ENCODE peak calls at places on chromosome 15, in ten cellular contexts. One of them, this sample, is unnamed.

GRCh38 chr15:90837052-90837621 is 31.3 kb upstream of the FURIN start:
- DNase-seq in BE2C: no peak
- DNase-seq in endodermal cell: no peak
- DNase-seq in lung: no peak
- DNase-seq in left lung: no peak
- DNase-seq in gastrocnemius medialis: no peak
- DNase-seq in body of pancreas: no peak
- DNase-seq in hepatocyte: peak
- DNase-seq in A673: no peak
- DNase-seq in cardiac muscle cell: no peak
- DNase-seq in this sample: no peak

GRCh38 chr15:85515212-85515611 is 134.8 kb downstream of the AKAP13 start:
- DNase-seq in BE2C: no peak
- DNase-seq in endodermal cell: no peak
- DNase-seq in lung: no peak
- DNase-seq in left lung: no peak
- DNase-seq in gastrocnemius medialis: no peak
- DNase-seq in body of pancreas: no peak
- DNase-seq in hepatocyte: no peak
- DNase-seq in A673: no peak
- DNase-seq in cardiac muscle cell: no peak
- DNase-seq in this sample: no peak

GRCh38 chr15:79863886-79864285 is 32.9 kb downstream of the MTHFS start:
- DNase-seq in BE2C: no peak
- DNase-seq in endodermal cell: no peak
- DNase-seq in lung: no peak
- DNase-seq in left lung: no peak
- DNase-seq in gastrocnemius medialis: no peak
- DNase-seq in body of pancreas: no peak
- DNase-seq in hepatocyte: no peak
- DNase-seq in A673: peak
- DNase-seq in cardiac muscle cell: no peak
- DNase-seq in this sample: no peak

GRCh38 chr15:61421938-61422337 is 192.8 kb upstream of the RORA start:
- DNase-seq in BE2C: no peak
- DNase-seq in endodermal cell: no peak
- DNase-seq in lung: no peak
- DNase-seq in left lung: no peak
- DNase-seq in gastrocnemius medialis: no peak
- DNase-seq in body of pancreas: no peak
- DNase-seq in hepatocyte: peak
- DNase-seq in A673: no peak
- DNase-seq in cardiac muscle cell: no peak
- DNase-seq in this sample: no peak

GRCh38 chr15:38930851-38931572 is 366.4 kb upstream of the RASGRP1 start:
- DNase-seq in BE2C: no peak
- DNase-seq in endodermal cell: no peak
- DNase-seq in lung: no peak
- DNase-seq in left lung: no peak
- DNase-seq in gastrocnemius medialis: no peak
- DNase-seq in body of pancreas: no peak
- DNase-seq in hepatocyte: no peak
- DNase-seq in A673: no peak
- DNase-seq in cardiac muscle cell: no peak
- DNase-seq in this sample: no peak

GRCh38 chr15:37101634-37102314 is 1.4 kb upstream of the MEIS2 start:
- DNase-seq in BE2C: peak
- DNase-seq in endodermal cell: peak
- DNase-seq in lung: peak
- DNase-seq in left lung: peak
- DNase-seq in gastrocnemius medialis: no peak
- DNase-seq in body of pancreas: peak
- DNase-seq in hepatocyte: peak
- DNase-seq in A673: peak
- DNase-seq in cardiac muscle cell: peak
- DNase-seq in this sample: peak

GRCh38 chr15:58962662-58963565 is 24.5 kb upstream of the RNF111 start:
- DNase-seq in BE2C: no peak
- DNase-seq in endodermal cell: no peak
- DNase-seq in lung: no peak
- DNase-seq in left lung: no peak
- DNase-seq in gastrocnemius medialis: no peak
- DNase-seq in body of pancreas: no peak
- DNase-seq in hepatocyte: peak
- DNase-seq in A673: no peak
- DNase-seq in cardiac muscle cell: no peak
- DNase-seq in this sample: no peak

GRCh38 chr15:60079210-60079609 is 75.1 kb downstream of the FOXB1 start:
- DNase-seq in BE2C: no peak
- DNase-seq in endodermal cell: no peak
- DNase-seq in lung: no peak
- DNase-seq in left lung: no peak
- DNase-seq in gastrocnemius medialis: no peak
- DNase-seq in body of pancreas: no peak
- DNase-seq in hepatocyte: no peak
- DNase-seq in A673: no peak
- DNase-seq in cardiac muscle cell: peak
- DNase-seq in this sample: peak

GRCh38 chr15:75508741-75509532 is 57.4 kb upstream of the SIN3A start:
- DNase-seq in BE2C: no peak
- DNase-seq in endodermal cell: peak
- DNase-seq in lung: no peak
- DNase-seq in left lung: no peak
- DNase-seq in gastrocnemius medialis: no peak
- DNase-seq in body of pancreas: peak
- DNase-seq in hepatocyte: peak
- DNase-seq in A673: peak
- DNase-seq in cardiac muscle cell: peak
- DNase-seq in this sample: peak

GRCh38 chr15:36808401-36809160 is 229.2 kb downstream of the CDIN1 start:
- DNase-seq in BE2C: no peak
- DNase-seq in endodermal cell: no peak
- DNase-seq in lung: no peak
- DNase-seq in left lung: no peak
- DNase-seq in gastrocnemius medialis: no peak
- DNase-seq in body of pancreas: peak
- DNase-seq in hepatocyte: peak
- DNase-seq in A673: no peak
- DNase-seq in cardiac muscle cell: peak
- DNase-seq in this sample: no peak

GRCh38 chr15:70519616-70520015 is 243.7 kb downstream of the UACA start:
- DNase-seq in BE2C: no peak
- DNase-seq in endodermal cell: no peak
- DNase-seq in lung: no peak
- DNase-seq in left lung: peak
- DNase-seq in gastrocnemius medialis: no peak
- DNase-seq in body of pancreas: no peak
- DNase-seq in hepatocyte: no peak
- DNase-seq in A673: no peak
- DNase-seq in cardiac muscle cell: no peak
- DNase-seq in this sample: no peak

GRCh38 chr15:77634266-77634962 is 1.7 kb upstream of the LINGO1 start:
- DNase-seq in BE2C: peak
- DNase-seq in endodermal cell: peak
- DNase-seq in lung: peak
- DNase-seq in left lung: peak
- DNase-seq in gastrocnemius medialis: no peak
- DNase-seq in body of pancreas: peak
- DNase-seq in hepatocyte: peak
- DNase-seq in A673: peak
- DNase-seq in cardiac muscle cell: peak
- DNase-seq in this sample: peak

GRCh38 chr15:80613762-80614365 is 81.2 kb upstream of the ABHD17C start:
- DNase-seq in BE2C: no peak
- DNase-seq in endodermal cell: no peak
- DNase-seq in lung: peak
- DNase-seq in left lung: no peak
- DNase-seq in gastrocnemius medialis: no peak
- DNase-seq in body of pancreas: no peak
- DNase-seq in hepatocyte: no peak
- DNase-seq in A673: no peak
- DNase-seq in cardiac muscle cell: peak
- DNase-seq in this sample: no peak

GRCh38 chr15:39299506-39300267 is 281.2 kb upstream of the THBS1 start:
- DNase-seq in BE2C: no peak
- DNase-seq in endodermal cell: no peak
- DNase-seq in lung: no peak
- DNase-seq in left lung: no peak
- DNase-seq in gastrocnemius medialis: no peak
- DNase-seq in body of pancreas: no peak
- DNase-seq in hepatocyte: no peak
- DNase-seq in A673: no peak
- DNase-seq in cardiac muscle cell: no peak
- DNase-seq in this sample: peak

DNA sequence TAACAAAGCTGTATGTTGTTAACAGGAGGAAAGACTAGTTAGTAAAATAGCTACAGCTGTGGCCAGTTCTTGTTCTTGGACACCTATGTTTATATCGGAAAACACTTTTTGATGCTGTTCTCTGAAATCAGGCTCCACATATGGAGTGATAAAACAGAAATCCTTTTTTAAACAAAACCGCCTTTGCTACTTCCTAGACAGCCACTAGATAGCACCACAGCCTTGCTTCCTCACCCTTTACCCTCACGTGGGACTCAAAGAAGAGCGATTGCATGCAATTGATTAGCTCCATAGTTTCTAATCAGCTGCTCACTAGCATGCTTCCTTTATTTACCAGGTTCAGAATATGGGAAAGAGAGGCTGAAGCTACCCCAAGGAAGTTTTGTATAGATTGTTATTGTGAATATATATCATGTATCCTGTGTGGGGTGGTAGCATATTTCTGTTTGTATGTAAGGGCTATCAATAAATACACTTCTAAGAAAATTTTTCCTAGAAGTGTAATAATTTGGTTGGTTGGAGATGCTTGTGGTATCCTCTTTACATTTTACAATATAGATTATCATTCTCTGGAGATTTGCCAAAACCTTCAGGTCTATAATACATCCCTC is 4.3 kb upstream of the MTFMT start:
- DNase-seq in BE2C: peak
- DNase-seq in endodermal cell: no peak
- DNase-seq in lung: no peak
- DNase-seq in left lung: no peak
- DNase-seq in gastrocnemius medialis: no peak
- DNase-seq in body of pancreas: no peak
- DNase-seq in hepatocyte: peak
- DNase-seq in A673: peak
- DNase-seq in cardiac muscle cell: no peak
- DNase-seq in this sample: peak
- H3K4me3 ChIP-seq in BE2C: peak
- H3K4me3 ChIP-seq in endodermal cell: no peak
- H3K4me3 ChIP-seq in lung: no peak
- H3K4me3 ChIP-seq in left lung: no peak
- H3K4me3 ChIP-seq in gastrocnemius medialis: no peak
- H3K4me3 ChIP-seq in body of pancreas: no peak
- H3K4me3 ChIP-seq in hepatocyte: no peak
- H3K4me3 ChIP-seq in A673: peak
- H3K4me3 ChIP-seq in cardiac muscle cell: no peak
- H3K4me3 ChIP-seq in this sample: no peak

GRCh38 chr15:67824900-67825879 is at the start of gene SKOR1:
- DNase-seq in BE2C: no peak
- DNase-seq in endodermal cell: peak
- DNase-seq in lung: no peak
- DNase-seq in left lung: no peak
- DNase-seq in gastrocnemius medialis: no peak
- DNase-seq in body of pancreas: no peak
- DNase-seq in hepatocyte: peak
- DNase-seq in A673: no peak
- DNase-seq in cardiac muscle cell: peak
- DNase-seq in this sample: no peak

GRCh38 chr15:67822537-67823370 is 2.6 kb upstream of the SKOR1 start:
- DNase-seq in BE2C: no peak
- DNase-seq in endodermal cell: peak
- DNase-seq in lung: no peak
- DNase-seq in left lung: no peak
- DNase-seq in gastrocnemius medialis: no peak
- DNase-seq in body of pancreas: no peak
- DNase-seq in hepatocyte: no peak
- DNase-seq in A673: no peak
- DNase-seq in cardiac muscle cell: no peak
- DNase-seq in this sample: no peak

GRCh38 chr15:67821784-67822451 is 3.4 kb upstream of the SKOR1 start:
- DNase-seq in BE2C: no peak
- DNase-seq in endodermal cell: peak
- DNase-seq in lung: no peak
- DNase-seq in left lung: no peak
- DNase-seq in gastrocnemius medialis: no peak
- DNase-seq in body of pancreas: no peak
- DNase-seq in hepatocyte: no peak
- DNase-seq in A673: no peak
- DNase-seq in cardiac muscle cell: no peak
- DNase-seq in this sample: no peak

GRCh38 chr15:67824157-67824899 is 981 bp upstream of the SKOR1 start:
- DNase-seq in BE2C: no peak
- DNase-seq in endodermal cell: peak
- DNase-seq in lung: no peak
- DNase-seq in left lung: no peak
- DNase-seq in gastrocnemius medialis: no peak
- DNase-seq in body of pancreas: no peak
- DNase-seq in hepatocyte: no peak
- DNase-seq in A673: no peak
- DNase-seq in cardiac muscle cell: no peak
- DNase-seq in this sample: no peak

GRCh38 chr15:67823371-67824156 is 1.7 kb upstream of the SKOR1 start:
- DNase-seq in BE2C: no peak
- DNase-seq in endodermal cell: peak
- DNase-seq in lung: no peak
- DNase-seq in left lung: no peak
- DNase-seq in gastrocnemius medialis: no peak
- DNase-seq in body of pancreas: no peak
- DNase-seq in hepatocyte: no peak
- DNase-seq in A673: no peak
- DNase-seq in cardiac muscle cell: no peak
- DNase-seq in this sample: no peak
- H3K4me3 ChIP-seq in BE2C: peak
- H3K4me3 ChIP-seq in endodermal cell: no peak
- H3K4me3 ChIP-seq in lung: no peak
- H3K4me3 ChIP-seq in left lung: no peak
- H3K4me3 ChIP-seq in gastrocnemius medialis: peak
- H3K4me3 ChIP-seq in body of pancreas: no peak
- H3K4me3 ChIP-seq in hepatocyte: no peak
- H3K4me3 ChIP-seq in A673: peak
- H3K4me3 ChIP-seq in cardiac muscle cell: no peak
- H3K4me3 ChIP-seq in this sample: peak

GRCh38 chr15:55319537-55320325 is 709 bp downstream of the PIGB start:
- DNase-seq in BE2C: no peak
- DNase-seq in endodermal cell: no peak
- DNase-seq in lung: no peak
- DNase-seq in left lung: no peak
- DNase-seq in gastrocnemius medialis: no peak
- DNase-seq in body of pancreas: peak
- DNase-seq in hepatocyte: no peak
- DNase-seq in A673: no peak
- DNase-seq in cardiac muscle cell: no peak
- DNase-seq in this sample: peak
- H3K4me3 ChIP-seq in BE2C: peak
- H3K4me3 ChIP-seq in endodermal cell: peak
- H3K4me3 ChIP-seq in lung: peak
- H3K4me3 ChIP-seq in left lung: peak
- H3K4me3 ChIP-seq in gastrocnemius medialis: peak
- H3K4me3 ChIP-seq in body of pancreas: peak
- H3K4me3 ChIP-seq in hepatocyte: peak
- H3K4me3 ChIP-seq in A673: peak
- H3K4me3 ChIP-seq in cardiac muscle cell: peak
- H3K4me3 ChIP-seq in this sample: peak

GRCh38 chr15:98433856-98434255 is 214.5 kb upstream of the IGF1R start:
- DNase-seq in BE2C: no peak
- DNase-seq in endodermal cell: no peak
- DNase-seq in lung: no peak
- DNase-seq in left lung: no peak
- DNase-seq in gastrocnemius medialis: no peak
- DNase-seq in body of pancreas: no peak
- DNase-seq in hepatocyte: no peak
- DNase-seq in A673: no peak
- DNase-seq in cardiac muscle cell: no peak
- DNase-seq in this sample: no peak
- H3K4me3 ChIP-seq in BE2C: no peak
- H3K4me3 ChIP-seq in endodermal cell: no peak
- H3K4me3 ChIP-seq in lung: no peak
- H3K4me3 ChIP-seq in left lung: no peak
- H3K4me3 ChIP-seq in gastrocnemius medialis: no peak
- H3K4me3 ChIP-seq in body of pancreas: no peak
- H3K4me3 ChIP-seq in hepatocyte: no peak
- H3K4me3 ChIP-seq in A673: no peak
- H3K4me3 ChIP-seq in cardiac muscle cell: no peak
- H3K4me3 ChIP-seq in this sample: no peak

This sample was measured in GM12865.